ENCODE peak calls at places on chromosomes 4 and X, in nine cellular contexts. I, R, Y, A, N, F, U, S and H are unnamed samples.

GRCh38 chr4:23023121-23023520 is 330.4 kb downstream of the GBA3 start:
- DNase-seq in I (no peak), R (no peak), Y (no peak), A (peak; percentile 52), N (no peak), F (no peak), U (peak; percentile 18), S (no peak), H (no peak)

GRCh38 chrX:39484159-39484558 is 613.6 kb downstream of the BCOR start:
- DNase-seq in I (no peak), R (no peak), Y (no peak), A (peak; percentile 21), N (no peak), F (no peak), U (no peak), S (no peak), H (no peak)

GRCh38 chrX:130330706-130331105 is 9.0 kb upstream of the SLC25A14 start:
- DNase-seq in I (no peak), R (no peak), Y (peak; percentile 21), A (peak; percentile 46), N (peak; percentile 50), F (peak; percentile 52), U (peak; percentile 34), S (peak; percentile 48), H (peak; percentile 6)

GRCh38 chr4:147732516-147733193 is 767 bp downstream of the ARHGAP10 start:
- DNase-seq in I (no peak), R (no peak), Y (peak; percentile 5), A (peak; percentile 45), N (peak; percentile 52), F (peak; percentile 42), U (peak; percentile 45), S (peak; percentile 35), H (no peak)

GRCh38 chr4:7792616-7793015 is 147.0 kb downstream of the AFAP1 start:
- DNase-seq in I (no peak), R (no peak), Y (no peak), A (no peak), N (no peak), F (peak; percentile 65), U (no peak), S (no peak), H (no peak)

GRCh38 chr4:70778888-70779422 is 57.2 kb downstream of the RUFY3 start:
- DNase-seq in I (no peak), R (no peak), Y (no peak), A (no peak), N (no peak), F (no peak), U (no peak), S (peak; percentile 13), H (no peak)

GRCh38 chr4:53582194-53582593 is 9.1 kb downstream of the LNX1 start:
- DNase-seq in I (no peak), R (no peak), Y (no peak), A (no peak), N (no peak), F (no peak), U (peak; percentile 15), S (no peak), H (no peak)

GRCh38 chrX:38313190-38313589 is 14.1 kb downstream of the RPGR start:
- DNase-seq in I (no peak), R (no peak), Y (no peak), A (peak; percentile 46), N (peak; percentile 8), F (peak; percentile 49), U (no peak), S (peak; percentile 68), H (no peak)

GRCh38 chrX:10549280-10549679 is 71.1 kb downstream of the MID1 start:
- DNase-seq in I (no peak), R (no peak), Y (no peak), A (peak; percentile 91), N (peak; percentile 65), F (peak; percentile 33), U (no peak), S (peak; percentile 39), H (no peak)

GRCh38 chrX:40285876-40286275 is 188.1 kb upstream of the BCOR start:
- DNase-seq in I (no peak), R (no peak), Y (no peak), A (no peak), N (no peak), F (no peak), U (no peak), S (no peak), H (no peak)